ENCODE peak calls at places on chromosomes 12 and 14, in four cellular contexts. S is heart left ventricle, R is amygdala, N is sciatic nerve. I is an unnamed sample.

GRCh38 chr14:73239463-73240241 is 2.3 kb downstream of the PAPLN start:
- DNase-seq in S (no peak), R (no peak), N (peak), I (peak)

GRCh38 chr12:119008691-119009221 is 27.4 kb downstream of the SRRM4 start:
- DNase-seq in S (no peak), R (no peak), N (no peak), I (no peak)

GRCh38 chr14:80924365-80925103 is 17.0 kb downstream of the CEP128 start:
- DNase-seq in S (no peak), R (no peak), N (no peak), I (no peak)

GRCh38 chr12:108419949-108420348 is 80.8 kb upstream of the CMKLR1 start:
- DNase-seq in S (no peak), R (no peak), N (no peak), I (no peak)

GRCh38 chr12:1629338-1630080 is 478 bp downstream of the WNT5B start:
- DNase-seq in S (no peak), R (no peak), N (peak), I (peak)

GRCh38 chr12:2179953-2180736 is 127.4 kb downstream of the CACNA1C start:
- DNase-seq in S (peak), R (no peak), N (no peak), I (peak)

GRCh38 chr14:68862954-68863594 is 70.2 kb upstream of the ZFP36L1 start:
- DNase-seq in S (peak), R (peak), N (peak), I (peak)

GRCh38 chr12:89951050-89951693 is 242.5 kb upstream of the ATP2B1 start:
- DNase-seq in S (no peak), R (no peak), N (no peak), I (no peak)

GRCh38 chr14:20722016-20722415 is 23.7 kb upstream of the EDDM3A start:
- DNase-seq in S (no peak), R (no peak), N (no peak), I (no peak)

GRCh38 chr12:129790331-129790730 is 113.5 kb downstream of the TMEM132D start:
- DNase-seq in S (no peak), R (no peak), N (no peak), I (no peak)

GRCh38 chr14:99633141-99633540 is 11.8 kb upstream of the HHIPL1 start:
- DNase-seq in S (no peak), R (no peak), N (no peak), I (no peak)

GRCh38 chr12:69653703-69654102 is 43.0 kb upstream of the LRRC10 start:
- DNase-seq in S (no peak), R (no peak), N (no peak), I (no peak)

GRCh38 chr12:93127582-93128331 is 198.7 kb upstream of the EEA1 start:
- DNase-seq in S (peak), R (no peak), N (no peak), I (peak)

GRCh38 chr12:124486346-124486963 is 81.0 kb downstream of the NCOR2 start:
- DNase-seq in S (peak), R (no peak), N (no peak), I (peak)

GRCh38 chr14:75527449-75528163 is 5.3 kb downstream of the BATF start:
- DNase-seq in S (no peak), R (no peak), N (no peak), I (no peak)

GRCh38 chr12:92041742-92042141 is 103.9 kb downstream of the BTG1 start:
- DNase-seq in S (no peak), R (no peak), N (no peak), I (no peak)

GRCh38 chr12:44717612-44718011 is 158.5 kb downstream of the NELL2 start:
- DNase-seq in S (no peak), R (no peak), N (no peak), I (no peak)

GRCh38 chr14:74549588-74549987 is 56.0 kb downstream of the ISCA2 start:
- DNase-seq in S (no peak), R (no peak), N (no peak), I (no peak)

GRCh38 chr14:83019744-83020414 is 1486.2 kb upstream of the SEL1L start:
- DNase-seq in S (no peak), R (no peak), N (no peak), I (no peak)

GRCh38 chr14:63543826-63544320 is 696 bp upstream of the PPP2R5E start:
- DNase-seq in S (no peak), R (no peak), N (no peak), I (no peak)

GRCh38 chr12:131368073-131369071 is 342.5 kb upstream of the SFSWAP start:
- DNase-seq in S (no peak), R (no peak), N (no peak), I (no peak)

GRCh38 chr12:119808441-119808840 is 68.7 kb downstream of the CIT start:
- DNase-seq in S (no peak), R (no peak), N (no peak), I (no peak)

GRCh38 chr12:1044697-1045096 is 53.7 kb downstream of the ERC1 start:
- DNase-seq in S (no peak), R (no peak), N (no peak), I (no peak)

GRCh38 chr14:90805662-90806548 is 10.3 kb downstream of the TTC7B start:
- DNase-seq in S (peak), R (no peak), N (no peak), I (peak)

GRCh38 chr12:79674629-79675028 is 16.1 kb downstream of the PAWR start:
- DNase-seq in S (no peak), R (no peak), N (no peak), I (no peak)